ENCODE peak calls at places on chromosomes 7 and 10, in seven cellular contexts. One of them, this sample, is unnamed.

GRCh38 chr10:81082621-81083376 is 545.1 kb downstream of the SH2D4B start:
- DNase-seq in CD8-positive, alpha-beta T cell: no peak
- DNase-seq in astrocyte of the spinal cord: no peak
- DNase-seq in psoas muscle: no peak
- DNase-seq in dorsolateral prefrontal cortex: no peak
- DNase-seq in A549: no peak
- DNase-seq in WERI-Rb-1: no peak
- DNase-seq in this sample: no peak

GRCh38 chr7:134623193-134623592 is 23.5 kb upstream of the BPGM start:
- DNase-seq in CD8-positive, alpha-beta T cell: no peak
- DNase-seq in astrocyte of the spinal cord: no peak
- DNase-seq in psoas muscle: no peak
- DNase-seq in dorsolateral prefrontal cortex: no peak
- DNase-seq in A549: no peak
- DNase-seq in WERI-Rb-1: no peak
- DNase-seq in this sample: no peak

GRCh38 chr10:89032141-89032814 is 41.7 kb downstream of the FAS start:
- DNase-seq in CD8-positive, alpha-beta T cell: no peak
- DNase-seq in astrocyte of the spinal cord: peak
- DNase-seq in psoas muscle: no peak
- DNase-seq in dorsolateral prefrontal cortex: no peak
- DNase-seq in A549: peak
- DNase-seq in WERI-Rb-1: no peak
- DNase-seq in this sample: peak

GRCh38 chr10:49128854-49129253 is 5.0 kb downstream of the FAM170B start:
- DNase-seq in CD8-positive, alpha-beta T cell: no peak
- DNase-seq in astrocyte of the spinal cord: no peak
- DNase-seq in psoas muscle: no peak
- DNase-seq in dorsolateral prefrontal cortex: no peak
- DNase-seq in A549: no peak
- DNase-seq in WERI-Rb-1: no peak
- DNase-seq in this sample: no peak

GRCh38 chr10:62067560-62067959 is 166.1 kb downstream of the ARID5B start:
- DNase-seq in CD8-positive, alpha-beta T cell: no peak
- DNase-seq in astrocyte of the spinal cord: no peak
- DNase-seq in psoas muscle: no peak
- DNase-seq in dorsolateral prefrontal cortex: no peak
- DNase-seq in A549: no peak
- DNase-seq in WERI-Rb-1: no peak
- DNase-seq in this sample: no peak

GRCh38 chr10:34006471-34006870 is 672.0 kb upstream of the NRP1 start:
- DNase-seq in CD8-positive, alpha-beta T cell: no peak
- DNase-seq in astrocyte of the spinal cord: no peak
- DNase-seq in psoas muscle: no peak
- DNase-seq in dorsolateral prefrontal cortex: no peak
- DNase-seq in A549: no peak
- DNase-seq in WERI-Rb-1: no peak
- DNase-seq in this sample: no peak

GRCh38 chr7:3267928-3268690 is 32.9 kb upstream of the SDK1 start:
- DNase-seq in CD8-positive, alpha-beta T cell: no peak
- DNase-seq in astrocyte of the spinal cord: peak
- DNase-seq in psoas muscle: no peak
- DNase-seq in dorsolateral prefrontal cortex: no peak
- DNase-seq in A549: peak
- DNase-seq in WERI-Rb-1: peak
- DNase-seq in this sample: peak

GRCh38 chr10:102675151-102675886 is 31.0 kb downstream of the TRIM8 start:
- DNase-seq in CD8-positive, alpha-beta T cell: no peak
- DNase-seq in astrocyte of the spinal cord: no peak
- DNase-seq in psoas muscle: no peak
- DNase-seq in dorsolateral prefrontal cortex: no peak
- DNase-seq in A549: no peak
- DNase-seq in WERI-Rb-1: no peak
- DNase-seq in this sample: peak

GRCh38 chr10:110226926-110227641 is 19.7 kb downstream of the MXI1 start:
- DNase-seq in CD8-positive, alpha-beta T cell: peak
- DNase-seq in astrocyte of the spinal cord: peak
- DNase-seq in psoas muscle: peak
- DNase-seq in dorsolateral prefrontal cortex: peak
- DNase-seq in A549: peak
- DNase-seq in WERI-Rb-1: peak
- DNase-seq in this sample: no peak

GRCh38 chr7:132455306-132455705 is 121.0 kb downstream of the PLXNA4 start:
- DNase-seq in CD8-positive, alpha-beta T cell: peak
- DNase-seq in astrocyte of the spinal cord: no peak
- DNase-seq in psoas muscle: no peak
- DNase-seq in dorsolateral prefrontal cortex: no peak
- DNase-seq in A549: no peak
- DNase-seq in WERI-Rb-1: no peak
- DNase-seq in this sample: no peak

GRCh38 chr10:22655312-22655973 is 58.9 kb downstream of the PIP4K2A start:
- DNase-seq in CD8-positive, alpha-beta T cell: no peak
- DNase-seq in astrocyte of the spinal cord: peak
- DNase-seq in psoas muscle: no peak
- DNase-seq in dorsolateral prefrontal cortex: no peak
- DNase-seq in A549: peak
- DNase-seq in WERI-Rb-1: no peak
- DNase-seq in this sample: peak

GRCh38 chr7:22355620-22356009 is 1.3 kb downstream of the RAPGEF5 start:
- DNase-seq in CD8-positive, alpha-beta T cell: no peak
- DNase-seq in astrocyte of the spinal cord: no peak
- DNase-seq in psoas muscle: no peak
- DNase-seq in dorsolateral prefrontal cortex: no peak
- DNase-seq in A549: no peak
- DNase-seq in WERI-Rb-1: no peak
- DNase-seq in this sample: no peak
- H3K4me3 ChIP-seq in CD8-positive, alpha-beta T cell: no peak
- H3K4me3 ChIP-seq in astrocyte of the spinal cord: no peak
- H3K4me3 ChIP-seq in psoas muscle: peak
- H3K4me3 ChIP-seq in dorsolateral prefrontal cortex: peak
- H3K4me3 ChIP-seq in A549: no peak
- H3K4me3 ChIP-seq in WERI-Rb-1: peak
- H3K4me3 ChIP-seq in this sample: no peak

GRCh38 chr10:125230251-125230650 is 69.9 kb upstream of the CTBP2 start:
- DNase-seq in CD8-positive, alpha-beta T cell: no peak
- DNase-seq in astrocyte of the spinal cord: no peak
- DNase-seq in psoas muscle: no peak
- DNase-seq in dorsolateral prefrontal cortex: no peak
- DNase-seq in A549: no peak
- DNase-seq in WERI-Rb-1: no peak
- DNase-seq in this sample: no peak

GRCh38 chr10:125227546-125227945 is 67.2 kb upstream of the CTBP2 start:
- DNase-seq in CD8-positive, alpha-beta T cell: no peak
- DNase-seq in astrocyte of the spinal cord: no peak
- DNase-seq in psoas muscle: no peak
- DNase-seq in dorsolateral prefrontal cortex: no peak
- DNase-seq in A549: no peak
- DNase-seq in WERI-Rb-1: no peak
- DNase-seq in this sample: no peak

GRCh38 chr10:125232841-125233240 is 72.5 kb upstream of the CTBP2 start:
- DNase-seq in CD8-positive, alpha-beta T cell: no peak
- DNase-seq in astrocyte of the spinal cord: peak
- DNase-seq in psoas muscle: no peak
- DNase-seq in dorsolateral prefrontal cortex: no peak
- DNase-seq in A549: peak
- DNase-seq in WERI-Rb-1: no peak
- DNase-seq in this sample: no peak

GRCh38 chr10:125231813-125232475 is 71.6 kb upstream of the CTBP2 start:
- DNase-seq in CD8-positive, alpha-beta T cell: no peak
- DNase-seq in astrocyte of the spinal cord: no peak
- DNase-seq in psoas muscle: no peak
- DNase-seq in dorsolateral prefrontal cortex: no peak
- DNase-seq in A549: no peak
- DNase-seq in WERI-Rb-1: no peak
- DNase-seq in this sample: no peak

DNA sequence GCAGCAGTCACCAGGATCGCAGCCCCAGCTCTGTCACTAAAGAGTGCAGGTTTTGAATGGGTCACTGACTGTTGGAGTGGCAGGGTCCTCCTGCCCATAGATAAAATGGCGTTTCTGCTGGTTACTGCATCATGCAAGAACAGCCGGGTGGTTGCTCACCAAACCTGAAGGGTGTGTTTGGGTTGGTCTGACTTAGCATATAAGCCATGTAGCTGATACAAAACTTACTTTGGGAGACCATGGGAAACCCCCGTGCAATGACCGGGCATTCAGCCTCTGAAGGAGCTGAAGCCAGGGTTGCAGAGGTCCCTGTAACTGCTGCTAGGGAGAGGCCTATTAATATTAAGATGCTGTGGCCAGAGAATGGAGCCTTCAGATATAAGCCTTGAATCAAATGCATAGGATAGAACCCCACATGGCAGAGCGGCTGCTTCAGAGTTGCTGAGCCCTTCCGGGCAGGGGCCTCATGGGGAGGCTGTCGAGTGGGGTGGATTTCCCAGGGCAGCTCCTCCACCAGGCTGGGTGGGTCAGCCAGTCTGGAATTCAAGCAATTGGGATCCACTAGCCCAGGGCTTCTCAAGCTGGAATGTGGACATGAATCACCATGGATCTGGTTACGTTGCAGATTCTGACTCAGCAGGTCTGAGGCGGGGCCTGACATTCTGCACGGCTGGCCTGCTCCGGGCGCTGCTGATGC is 70.9 kb upstream of the CTBP2 start:
- DNase-seq in CD8-positive, alpha-beta T cell: no peak
- DNase-seq in astrocyte of the spinal cord: peak
- DNase-seq in psoas muscle: peak
- DNase-seq in dorsolateral prefrontal cortex: no peak
- DNase-seq in A549: peak
- DNase-seq in WERI-Rb-1: no peak
- DNase-seq in this sample: peak
- TF ChIP-seq CTCF in CD8-positive, alpha-beta T cell: no peak
- TF ChIP-seq CTCF in astrocyte of the spinal cord: no peak
- TF ChIP-seq CTCF in psoas muscle: no peak
- TF ChIP-seq CTCF in dorsolateral prefrontal cortex: no peak
- TF ChIP-seq CTCF in A549: no peak
- TF ChIP-seq CTCF in WERI-Rb-1: no peak
- TF ChIP-seq CTCF in this sample: peak

GRCh38 chr10:92692085-92692671 is 2.4 kb downstream of the HHEX start:
- DNase-seq in CD8-positive, alpha-beta T cell: no peak
- DNase-seq in astrocyte of the spinal cord: no peak
- DNase-seq in psoas muscle: no peak
- DNase-seq in dorsolateral prefrontal cortex: no peak
- DNase-seq in A549: no peak
- DNase-seq in WERI-Rb-1: no peak
- DNase-seq in this sample: no peak

GRCh38 chr10:92690211-92691041 is 671 bp downstream of the HHEX start:
- DNase-seq in CD8-positive, alpha-beta T cell: peak
- DNase-seq in astrocyte of the spinal cord: peak
- DNase-seq in psoas muscle: peak
- DNase-seq in dorsolateral prefrontal cortex: no peak
- DNase-seq in A549: peak
- DNase-seq in WERI-Rb-1: no peak
- DNase-seq in this sample: peak

GRCh38 chr10:92691591-92692084 is 1.9 kb downstream of the HHEX start:
- DNase-seq in CD8-positive, alpha-beta T cell: no peak
- DNase-seq in astrocyte of the spinal cord: no peak
- DNase-seq in psoas muscle: peak
- DNase-seq in dorsolateral prefrontal cortex: no peak
- DNase-seq in A549: no peak
- DNase-seq in WERI-Rb-1: no peak
- DNase-seq in this sample: no peak

GRCh38 chr10:92689663-92690210 is at the start of gene HHEX:
- DNase-seq in CD8-positive, alpha-beta T cell: no peak
- DNase-seq in astrocyte of the spinal cord: peak
- DNase-seq in psoas muscle: peak
- DNase-seq in dorsolateral prefrontal cortex: no peak
- DNase-seq in A549: peak
- DNase-seq in WERI-Rb-1: peak
- DNase-seq in this sample: no peak

DNA sequence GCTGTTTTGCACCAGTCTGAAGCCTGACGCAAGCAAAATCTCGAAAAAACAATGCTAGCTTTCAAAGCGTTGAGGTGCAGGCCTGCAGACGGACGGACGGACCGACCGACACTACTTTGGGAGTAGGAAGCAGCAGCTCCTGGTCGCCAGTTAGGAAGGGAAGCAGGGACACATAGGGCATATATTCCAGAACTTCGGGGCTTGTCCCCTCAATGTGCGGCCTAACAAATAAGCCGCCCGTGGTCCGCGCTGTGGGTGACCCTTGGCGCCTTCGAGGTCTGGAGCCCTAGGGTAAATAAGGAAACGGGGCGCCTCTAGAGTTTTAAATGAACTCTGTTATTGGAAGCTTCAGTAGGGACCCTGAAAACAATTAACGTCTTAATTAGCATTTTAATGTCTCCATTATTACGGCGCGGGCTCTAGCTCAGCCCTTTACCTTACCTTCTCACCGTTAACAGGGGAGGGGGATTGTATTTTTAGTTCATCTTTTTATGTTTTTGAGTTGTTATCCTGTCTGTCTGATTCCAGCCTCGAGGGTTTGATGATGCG is 1.4 kb downstream of the HHEX start:
- DNase-seq in CD8-positive, alpha-beta T cell: no peak
- DNase-seq in astrocyte of the spinal cord: no peak
- DNase-seq in psoas muscle: no peak
- DNase-seq in dorsolateral prefrontal cortex: no peak
- DNase-seq in A549: no peak
- DNase-seq in WERI-Rb-1: no peak
- DNase-seq in this sample: no peak
- H3K4me3 ChIP-seq in CD8-positive, alpha-beta T cell: peak
- H3K4me3 ChIP-seq in astrocyte of the spinal cord: peak
- H3K4me3 ChIP-seq in psoas muscle: peak
- H3K4me3 ChIP-seq in dorsolateral prefrontal cortex: peak
- H3K4me3 ChIP-seq in A549: peak
- H3K4me3 ChIP-seq in WERI-Rb-1: no peak
- H3K4me3 ChIP-seq in this sample: no peak

GRCh38 chr10:100009793-100010676 is at the start of gene DNMBP:
- DNase-seq in CD8-positive, alpha-beta T cell: peak
- DNase-seq in astrocyte of the spinal cord: peak
- DNase-seq in psoas muscle: peak
- DNase-seq in dorsolateral prefrontal cortex: peak
- DNase-seq in A549: peak
- DNase-seq in WERI-Rb-1: peak
- DNase-seq in this sample: peak
- TF ChIP-seq CTCF in CD8-positive, alpha-beta T cell: peak
- TF ChIP-seq CTCF in astrocyte of the spinal cord: peak
- TF ChIP-seq CTCF in psoas muscle: peak
- TF ChIP-seq CTCF in dorsolateral prefrontal cortex: peak
- TF ChIP-seq CTCF in A549: peak
- TF ChIP-seq CTCF in WERI-Rb-1: peak
- TF ChIP-seq CTCF in this sample: peak

GRCh38 chr7:100493476-100494264 is 9.9 kb downstream of the NYAP1 start:
- DNase-seq in CD8-positive, alpha-beta T cell: peak
- DNase-seq in astrocyte of the spinal cord: peak
- DNase-seq in psoas muscle: no peak
- DNase-seq in dorsolateral prefrontal cortex: no peak
- DNase-seq in A549: no peak
- DNase-seq in WERI-Rb-1: peak
- DNase-seq in this sample: no peak
- H3K4me3 ChIP-seq in CD8-positive, alpha-beta T cell: peak
- H3K4me3 ChIP-seq in astrocyte of the spinal cord: peak
- H3K4me3 ChIP-seq in psoas muscle: peak
- H3K4me3 ChIP-seq in dorsolateral prefrontal cortex: peak
- H3K4me3 ChIP-seq in A549: no peak
- H3K4me3 ChIP-seq in WERI-Rb-1: peak
- H3K4me3 ChIP-seq in this sample: peak

GRCh38 chr10:122468923-122469781 is 7.8 kb downstream of the HTRA1 start:
- DNase-seq in CD8-positive, alpha-beta T cell: no peak
- DNase-seq in astrocyte of the spinal cord: peak
- DNase-seq in psoas muscle: peak
- DNase-seq in dorsolateral prefrontal cortex: no peak
- DNase-seq in A549: peak
- DNase-seq in WERI-Rb-1: no peak
- DNase-seq in this sample: peak
- TF ChIP-seq CTCF in CD8-positive, alpha-beta T cell: no peak
- TF ChIP-seq CTCF in astrocyte of the spinal cord: no peak
- TF ChIP-seq CTCF in psoas muscle: no peak
- TF ChIP-seq CTCF in dorsolateral prefrontal cortex: no peak
- TF ChIP-seq CTCF in A549: peak
- TF ChIP-seq CTCF in WERI-Rb-1: no peak
- TF ChIP-seq CTCF in this sample: no peak